ENCODE peak calls at places on chromosomes 13 and 19, in seven cellular contexts. J is lower lobe of right lung, U is adrenal gland, M is uterus, W is upper lobe of left lung, D is colonic mucosa, Z is right atrium auricular region. C is an unnamed sample.

GRCh38 chr19:45972081-45972943 is 1.4 kb downstream of the NOVA2 start:
- DNase-seq in D (no peak), W (peak; percentile 28), M (no peak), Z (no peak), U (no peak), J (no peak), C (no peak)

GRCh38 chr19:16325161-16325527 is 518 bp downstream of the KLF2 start:
- DNase-seq in Z (no peak), U (peak; percentile 52), J (peak; percentile 76), W (peak; percentile 55), D (peak; percentile 44), M (peak; percentile 52), C (peak; percentile 74)

GRCh38 chr19:43582495-43582894 is 6.9 kb downstream of the PINLYP start:
- DNase-seq in M (no peak), J (no peak), D (no peak), Z (no peak), U (no peak), W (no peak), C (no peak)

GRCh38 chr19:49546825-49547565 is 19.2 kb downstream of the RCN3 start:
- DNase-seq in M (peak; percentile 66), D (peak; percentile 94), W (peak; percentile 69), J (no peak), Z (peak; percentile 78), U (peak; percentile 78), C (no peak)

GRCh38 chr13:47499358-47500150 is 501.5 kb downstream of the SUCLA2 start:
- DNase-seq in Z (no peak), U (no peak), J (no peak), W (no peak), M (no peak), D (no peak), C (no peak)

GRCh38 chr19:12938536-12939291 is at the start of gene CALR:
- DNase-seq in D (peak; percentile 46), M (no peak), J (no peak), W (no peak), Z (no peak), U (no peak), C (peak; percentile 35)

GRCh38 chr19:47430041-47430802 is 10.9 kb upstream of the MEIS3 start:
- DNase-seq in Z (no peak), U (peak; percentile 56), W (peak; percentile 41), M (no peak), J (peak; percentile 71), D (peak; percentile 73), C (peak; percentile 73)

GRCh38 chr19:48874309-48875135 is 2.3 kb downstream of the PPP1R15A start:
- DNase-seq in U (peak; percentile 71), D (peak; percentile 65), W (peak; percentile 60), Z (no peak), M (peak; percentile 49), J (no peak), C (peak; percentile 63)

GRCh38 chr13:93614776-93615175 is 388.2 kb downstream of the GPC6 start:
- DNase-seq in Z (no peak), U (no peak), M (no peak), W (no peak), D (no peak), J (no peak), C (no peak)

GRCh38 chr13:30985637-30986205 is 53.3 kb downstream of the TEX26 start:
- DNase-seq in W (no peak), M (no peak), U (no peak), J (no peak), D (no peak), Z (no peak), C (no peak)

GRCh38 chr19:27986299-27986698 is 1226.7 kb downstream of the UQCRFS1 start:
- DNase-seq in U (no peak), W (no peak), D (no peak), J (no peak), M (no peak), Z (no peak), C (no peak)

GRCh38 chr19:46049597-46049996 is 8.8 kb upstream of the IGFL4 start:
- DNase-seq in D (no peak), Z (no peak), J (no peak), W (no peak), U (no peak), M (no peak), C (no peak)

GRCh38 chr19:50323782-50324133 is 5.4 kb downstream of the KCNC3 start:
- DNase-seq in M (no peak), D (no peak), W (no peak), U (no peak), J (no peak), Z (no peak), C (no peak)

GRCh38 chr13:106182404-106182803 is 353.1 kb downstream of the EFNB2 start:
- DNase-seq in U (no peak), J (no peak), D (peak; percentile 34), M (no peak), Z (no peak), W (no peak), C (no peak)

GRCh38 chr13:47135800-47136658 is 239.2 kb upstream of the HTR2A start:
- DNase-seq in U (no peak), J (no peak), Z (no peak), W (no peak), M (no peak), D (no peak), C (no peak)

GRCh38 chr19:46372901-46373572 is 26.1 kb downstream of the PPP5C start:
- DNase-seq in J (no peak), M (no peak), U (peak; percentile 60), Z (no peak), D (no peak), W (no peak), C (peak; percentile 40)

GRCh38 chr13:31192306-31192705 is 7.5 kb upstream of the B3GLCT start:
- DNase-seq in D (no peak), W (no peak), M (no peak), J (no peak), U (no peak), Z (no peak), C (no peak)

GRCh38 chr13:98959299-98959698 is 18.6 kb downstream of the DOCK9 start:
- DNase-seq in Z (no peak), W (no peak), U (no peak), J (no peak), M (no peak), D (peak; percentile 43), C (peak; percentile 71)

GRCh38 chr19:5143471-5144411 is 174.8 kb downstream of the KDM4B start:
- DNase-seq in J (peak; percentile 28), U (no peak), Z (no peak), W (no peak), M (no peak), D (no peak), C (peak; percentile 46)

GRCh38 chr19:55146078-55146647 is 2.8 kb downstream of the TNNT1 start:
- DNase-seq in U (no peak), W (no peak), M (no peak), D (peak; percentile 33), J (no peak), Z (no peak), C (no peak)

GRCh38 chr13:97231118-97231831 is 9.1 kb downstream of the MBNL2 start:
- DNase-seq in D (no peak), J (no peak), Z (no peak), W (no peak), U (no peak), M (no peak), C (no peak)

GRCh38 chr19:17075860-17076538 is 422 bp downstream of the MYO9B start:
- DNase-seq in J (peak; percentile 70), D (peak; percentile 55), U (peak; percentile 42), M (peak; percentile 56), Z (no peak), W (peak; percentile 45), C (peak; percentile 61)

GRCh38 chr13:79482271-79482970 is 1.5 kb downstream of the NDFIP2 start:
- DNase-seq in U (no peak), D (no peak), W (no peak), Z (no peak), M (no peak), J (no peak), C (no peak)

GRCh38 chr13:42395066-42395821 is 123.3 kb downstream of the AKAP11 start:
- DNase-seq in W (no peak), M (no peak), J (no peak), Z (no peak), D (no peak), U (no peak), C (no peak)

GRCh38 chr13:113637262-113638160 is 20.5 kb downstream of the ATP4B start:
- DNase-seq in W (peak; percentile 12), Z (no peak), M (no peak), U (peak; percentile 7), D (no peak), J (no peak), C (no peak)

GRCh38 chr13:27258637-27259377 is 7.4 kb downstream of the RPL21 start:
- DNase-seq in J (no peak), Z (no peak), W (no peak), M (no peak), U (no peak), D (no peak), C (no peak)
- H3K36me3 ChIP-seq in J (peaks cover 66% of the 10 kb centered on the region), Z (peaks cover 54% of the 10 kb centered on the region), W (no peaks in the 10 kb centered on the region), M (no peaks in the 10 kb centered on the region), U (peaks cover 50% of the 10 kb centered on the region), D (peaks cover 9% of the 10 kb centered on the region), C (no peaks in the 10 kb centered on the region)

GRCh38 chr13:95185851-95186250 is 115.4 kb downstream of the ABCC4 start:
- DNase-seq in U (no peak), D (no peak), W (peak; percentile 27), Z (no peak), J (no peak), M (no peak), C (peak; percentile 48)
- H3K36me3 ChIP-seq in U (no peaks in the 10 kb centered on the region), D (no peaks in the 10 kb centered on the region), W (peaks cover 4% of the 10 kb centered on the region), Z (no peaks in the 10 kb centered on the region), J (peaks cover 3% of the 10 kb centered on the region), M (no peaks in the 10 kb centered on the region), C (no peaks in the 10 kb centered on the region)

GRCh38 chr13:52027832-52028231 is 3.3 kb downstream of the UTP14C start:
- DNase-seq in Z (no peak), M (no peak), J (no peak), W (no peak), U (no peak), D (no peak), C (no peak)

GRCh38 chr13:52025475-52026245 is 1.2 kb downstream of the UTP14C start:
- DNase-seq in M (no peak), D (no peak), Z (no peak), U (no peak), W (peak; percentile 23), J (no peak), C (no peak)

GRCh38 chr13:52026246-52026626 is 1.7 kb downstream of the UTP14C start:
- DNase-seq in J (no peak), Z (no peak), U (no peak), M (no peak), D (no peak), W (no peak), C (no peak)

GRCh38 chr13:52022355-52022754 is 2.1 kb upstream of the UTP14C start:
- DNase-seq in J (no peak), M (no peak), W (no peak), U (no peak), Z (no peak), D (no peak), C (no peak)

GRCh38 chr13:52024481-52024880 is at the start of gene UTP14C:
- DNase-seq in M (no peak), J (no peak), D (no peak), Z (no peak), U (no peak), W (no peak), C (no peak)
- H3K36me3 ChIP-seq in M (no peaks in the 10 kb centered on the region), J (peaks cover 82% of the 10 kb centered on the region), D (peaks cover 7% of the 10 kb centered on the region), Z (peaks cover 26% of the 10 kb centered on the region), U (peaks cover 4% of the 10 kb centered on the region), W (peaks cover 2% of the 10 kb centered on the region), C (peaks cover 77% of the 10 kb centered on the region)

GRCh38 chr19:37160153-37160552 is 12.3 kb downstream of the ZNF585A start:
- DNase-seq in W (no peak), Z (no peak), J (no peak), D (no peak), U (no peak), M (no peak), C (no peak)

GRCh38 chr19:37165635-37166034 is 6.9 kb downstream of the ZNF585A start:
- DNase-seq in M (no peak), W (no peak), U (no peak), Z (no peak), D (no peak), J (no peak), C (no peak)
- H3K36me3 ChIP-seq in M (no peaks in the 10 kb centered on the region), W (peaks cover 7% of the 10 kb centered on the region), U (peaks cover 35% of the 10 kb centered on the region), Z (peaks cover 72% of the 10 kb centered on the region), D (no peaks in the 10 kb centered on the region), J (peaks cover 47% of the 10 kb centered on the region), C (peaks cover 86% of the 10 kb centered on the region)